ENCODE peak calls at places on chromosome 17, in seven cellular contexts. T is midbrain; I is activated T-cell treated with anti-CD3 and anti-CD28 coated beads, Interleukin-2, amount 50 U/mL, for 72 hours; Z is T-helper 2 cell; D is NCI-H446; H is RCC 7860; O is MM.1S. M is an unnamed sample.

GRCh38 chr17:65664296-65664695 is 102.8 kb upstream of the AXIN2 start:
- DNase-seq in T (no peak), I (no peak), Z (no peak), D (no peak), H (no peak), O (no peak), M (no peak)

GRCh38 chr17:76166168-76166567 is 25.1 kb upstream of the FOXJ1 start:
- DNase-seq in T (peak; percentile 43), I (no peak), Z (no peak), D (no peak), H (no peak), O (no peak), M (no peak)

GRCh38 chr17:5249615-5250014 is 15.0 kb upstream of the SCIMP start:
- DNase-seq in T (peak; percentile 82), I (peak; percentile 67), Z (peak; percentile 36), D (peak; percentile 77), H (peak; percentile 50), O (peak; percentile 79), M (peak; percentile 2)

GRCh38 chr17:28018439-28019070 is 23.9 kb upstream of the NLK start:
- DNase-seq in T (no peak), I (no peak), Z (no peak), D (no peak), H (no peak), O (no peak), M (no peak)

GRCh38 chr17:40535924-40536717 is 29.2 kb downstream of the CCR7 start:
- DNase-seq in T (no peak), I (no peak), Z (no peak), D (no peak), H (no peak), O (no peak), M (no peak)

GRCh38 chr17:30823425-30823824 is 1.1 kb downstream of the CRLF3 start:
- DNase-seq in T (no peak), I (no peak), Z (no peak), D (no peak), H (no peak), O (no peak), M (no peak)

GRCh38 chr17:11618861-11619566 is 20.7 kb downstream of the DNAH9 start:
- DNase-seq in T (no peak), I (no peak), Z (no peak), D (no peak), H (no peak), O (peak; percentile 50), M (no peak)

GRCh38 chr17:32208436-32208835 is 57.2 kb upstream of the RHBDL3 start:
- DNase-seq in T (no peak), I (no peak), Z (no peak), D (no peak), H (no peak), O (no peak), M (no peak)

GRCh38 chr17:77795685-77796084 is 162.8 kb upstream of the TNRC6C start:
- DNase-seq in T (no peak), I (no peak), Z (no peak), D (no peak), H (no peak), O (no peak), M (no peak)

GRCh38 chr17:49646391-49647255 is 31.3 kb downstream of the SPOP start:
- DNase-seq in T (no peak), I (peak; percentile 54), Z (peak; percentile 12), D (no peak), H (peak; percentile 68), O (peak; percentile 88), M (no peak)

GRCh38 chr17:28950017-28950751 is 1.1 kb downstream of the PHF12 start:
- DNase-seq in T (peak; percentile 37), I (peak; percentile 58), Z (peak; percentile 28), D (peak; percentile 50), H (peak; percentile 16), O (peak; percentile 31), M (peak; percentile 35)

GRCh38 chr17:31917065-31917529 is 15.6 kb upstream of the UTP6 start:
- DNase-seq in T (no peak), I (peak; percentile 12), Z (no peak), D (no peak), H (no peak), O (no peak), M (no peak)

GRCh38 chr17:78529871-78530670 is 47.1 kb downstream of the DNAH17 start:
- DNase-seq in T (peak; percentile 29), I (no peak), Z (no peak), D (peak; percentile 85), H (no peak), O (no peak), M (peak; percentile 99)

GRCh38 chr17:3754458-3755334 is 31.0 kb downstream of the HASPIN start:
- DNase-seq in T (no peak), I (peak; percentile 79), Z (peak; percentile 49), D (no peak), H (no peak), O (peak; percentile 30), M (no peak)

GRCh38 chr17:80089762-80090161 is 11.6 kb upstream of the GAA start:
- DNase-seq in T (no peak), I (no peak), Z (no peak), D (no peak), H (no peak), O (no peak), M (no peak)

GRCh38 chr17:45234641-45235040 is 13.0 kb downstream of the FMNL1 start:
- DNase-seq in T (no peak), I (peak; percentile 43), Z (no peak), D (no peak), H (peak; percentile 36), O (no peak), M (no peak)

GRCh38 chr17:58084317-58084981 is 1.2 kb downstream of the DYNLL2 start:
- DNase-seq in T (peak; percentile 43), I (peak; percentile 23), Z (peak; percentile 23), D (peak; percentile 33), H (no peak), O (peak; percentile 74), M (no peak)

GRCh38 chr17:69326302-69327059 is 452 bp downstream of the ABCA5 start:
- DNase-seq in T (peak; percentile 8), I (no peak), Z (no peak), D (peak; percentile 16), H (no peak), O (peak; percentile 34), M (no peak)

GRCh38 chr17:44708401-44709263 is at the start of gene DBF4B:
- DNase-seq in T (peak; percentile 85), I (peak; percentile 86), Z (peak; percentile 72), D (peak; percentile 90), H (peak; percentile 78), O (peak; percentile 88), M (peak; percentile 74)

GRCh38 chr17:82295472-82295814 is 21.9 kb upstream of the CSNK1D start:
- DNase-seq in T (no peak), I (no peak), Z (no peak), D (no peak), H (no peak), O (no peak), M (no peak)

GRCh38 chr17:64001763-64002529 is 3.8 kb downstream of the PRR29 start:
- DNase-seq in T (no peak), I (no peak), Z (no peak), D (no peak), H (no peak), O (no peak), M (no peak)

GRCh38 chr17:34312080-34312479 is 7.2 kb upstream of the CCL8 start:
- DNase-seq in T (no peak), I (no peak), Z (no peak), D (no peak), H (no peak), O (no peak), M (no peak)

GRCh38 chr17:58277726-58278595 is 2.8 kb downstream of the MPO start:
- DNase-seq in T (no peak), I (no peak), Z (no peak), D (no peak), H (no peak), O (no peak), M (no peak)

GRCh38 chr17:62800580-62800979 is 7.5 kb downstream of the MARCHF10 start:
- DNase-seq in T (no peak), I (no peak), Z (no peak), D (no peak), H (no peak), O (no peak), M (no peak)

GRCh38 chr17:16425698-16426659 is 10.6 kb downstream of the TRPV2 start:
- DNase-seq in T (no peak), I (no peak), Z (no peak), D (no peak), H (no peak), O (no peak), M (no peak)

GRCh38 chr17:77571562-77571981 is 386.9 kb upstream of the TNRC6C start:
- DNase-seq in T (peak; percentile 13), I (peak; percentile 5), Z (no peak), D (no peak), H (no peak), O (no peak), M (peak; percentile 46)

GRCh38 chr17:27526603-27527002 is 70.4 kb downstream of the KSR1 start:
- DNase-seq in T (peak; percentile 19), I (peak; percentile 76), Z (no peak), D (no peak), H (no peak), O (no peak), M (no peak)

GRCh38 chr17:77541995-77542394 is 401.2 kb downstream of the SEC14L1 start:
- DNase-seq in T (no peak), I (no peak), Z (no peak), D (no peak), H (no peak), O (no peak), M (peak; percentile 92)

GRCh38 chr17:42679001-42679491 is 2.3 kb upstream of the PLEKHH3 start:
- DNase-seq in T (no peak), I (peak; percentile 44), Z (no peak), D (peak; percentile 7), H (peak; percentile 69), O (peak; percentile 88), M (no peak)

GRCh38 chr17:49193513-49194296 is 16.7 kb downstream of the GNGT2 start:
- DNase-seq in T (peak; percentile 39), I (no peak), Z (no peak), D (peak; percentile 48), H (peak; percentile 98), O (peak; percentile 7), M (peak; percentile 31)

GRCh38 chr17:75898791-75899190 is 2.0 kb upstream of the TRIM65 start:
- DNase-seq in T (no peak), I (no peak), Z (no peak), D (no peak), H (no peak), O (no peak), M (no peak)

GRCh38 chr17:19311421-19312215 is 50.9 kb downstream of the B9D1 start:
- DNase-seq in T (no peak), I (no peak), Z (no peak), D (no peak), H (no peak), O (peak; percentile 57), M (no peak)

M was measured in NCI-H524 treated with DMSO at 0.1 percent for 48 hours.